ENCODE peak calls at places on chromosomes 2 and 18, in eight cellular contexts. H is A549, Q is thoracic aorta, G is pancreas, J is WTC11, R is heart right ventricle, E is upper lobe of right lung, D is A673. F is an unnamed sample.

GRCh38 chr2:191298306-191298705 is 53.1 kb downstream of the MYO1B start:
- DNase-seq in H (no peak), Q (no peak), G (no peak), J (no peak), R (no peak), E (no peak), D (no peak), F (no peak)

GRCh38 chr2:123262856-123263255 is 762.2 kb upstream of the CNTNAP5 start:
- DNase-seq in H (no peak), Q (no peak), G (no peak), J (no peak), R (no peak), E (no peak), D (no peak), F (no peak)

GRCh38 chr18:49751427-49752094 is 61.8 kb downstream of the ACAA2 start:
- DNase-seq in H (no peak), Q (no peak), G (no peak), J (no peak), R (no peak), E (peak; percentile 35), D (no peak), F (no peak)

GRCh38 chr2:133338224-133338623 is 230.0 kb downstream of the NCKAP5 start:
- DNase-seq in H (no peak), Q (no peak), G (no peak), J (no peak), R (no peak), E (no peak), D (no peak), F (no peak)

GRCh38 chr18:43193336-43193735 is 77.9 kb upstream of the RIT2 start:
- DNase-seq in H (no peak), Q (no peak), G (no peak), J (no peak), R (no peak), E (no peak), D (no peak), F (no peak)

GRCh38 chr2:163604941-163605555 is 130.8 kb downstream of the FIGN start:
- DNase-seq in H (no peak), Q (no peak), G (no peak), J (no peak), R (no peak), E (no peak), D (no peak), F (peak; percentile 38)

GRCh38 chr2:191230174-191230573 is 15.0 kb upstream of the MYO1B start:
- DNase-seq in H (no peak), Q (no peak), G (no peak), J (no peak), R (no peak), E (no peak), D (peak; percentile 48), F (peak; percentile 56)

GRCh38 chr2:161384864-161385263 is 31.2 kb upstream of the TBR1 start:
- DNase-seq in H (no peak), Q (no peak), G (no peak), J (no peak), R (no peak), E (no peak), D (no peak), F (no peak)

GRCh38 chr18:46546111-46546640 is 110.8 kb downstream of the LOXHD1 start:
- DNase-seq in H (no peak), Q (no peak), G (no peak), J (no peak), R (no peak), E (no peak), D (no peak), F (no peak)

GRCh38 chr2:165698621-165698946 is 95.5 kb downstream of the GALNT3 start:
- DNase-seq in H (peak; percentile 2), Q (no peak), G (no peak), J (peak; percentile 37), R (peak; percentile 24), E (no peak), D (peak; percentile 85), F (peak; percentile 68)

GRCh38 chr18:60044290-60045006 is 144.7 kb downstream of the PMAIP1 start:
- DNase-seq in H (peak; percentile 17), Q (no peak), G (no peak), J (no peak), R (no peak), E (no peak), D (peak; percentile 51), F (peak; percentile 29)

GRCh38 chr2:223894009-223894408 is 51.1 kb downstream of the WDFY1 start:
- DNase-seq in H (no peak), Q (no peak), G (no peak), J (no peak), R (no peak), E (no peak), D (no peak), F (no peak)

GRCh38 chr2:188975497-188976102 is 1.4 kb downstream of the COL3A1 start:
- DNase-seq in H (no peak), Q (peak; percentile 25), G (no peak), J (no peak), R (peak; percentile 70), E (no peak), D (peak; percentile 84), F (no peak)

GRCh38 chr18:34330308-34330707 is 105.6 kb upstream of the NOL4 start:
- DNase-seq in H (no peak), Q (no peak), G (no peak), J (no peak), R (no peak), E (no peak), D (peak; percentile 71), F (no peak)

GRCh38 chr2:207225773-207226172 is 60.0 kb upstream of the KLF7 start:
- DNase-seq in H (no peak), Q (no peak), G (no peak), J (no peak), R (no peak), E (no peak), D (no peak), F (no peak)

GRCh38 chr18:48814490-48815181 is 136.1 kb downstream of the SMAD7 start:
- DNase-seq in H (no peak), Q (no peak), G (peak; percentile 5), J (no peak), R (no peak), E (peak; percentile 29), D (no peak), F (no peak)

GRCh38 chr2:10527585-10527984 is 79.5 kb upstream of the ODC1 start:
- DNase-seq in H (no peak), Q (no peak), G (no peak), J (no peak), R (no peak), E (no peak), D (no peak), F (no peak)

GRCh38 chr2:25354116-25354515 is 12.4 kb upstream of the DNMT3A start:
- DNase-seq in H (no peak), Q (no peak), G (no peak), J (no peak), R (no peak), E (no peak), D (no peak), F (no peak)

GRCh38 chr2:73937103-73937885 is 10.6 kb downstream of the DGUOK start:
- DNase-seq in H (no peak), Q (no peak), G (no peak), J (no peak), R (no peak), E (no peak), D (no peak), F (no peak)

GRCh38 chr18:70335892-70336726 is 47.3 kb downstream of the SOCS6 start:
- DNase-seq in H (no peak), Q (no peak), G (no peak), J (no peak), R (no peak), E (no peak), D (no peak), F (peak; percentile 71)

GRCh38 chr18:32879497-32879896 is 106.7 kb upstream of the KLHL14 start:
- DNase-seq in H (no peak), Q (no peak), G (no peak), J (no peak), R (no peak), E (no peak), D (no peak), F (no peak)

GRCh38 chr2:102368461-102369109 is 13.0 kb downstream of the IL18R1 start:
- DNase-seq in H (no peak), Q (no peak), G (no peak), J (no peak), R (no peak), E (no peak), D (no peak), F (no peak)

GRCh38 chr2:201171259-201171814 is 11.6 kb upstream of the CASP10 start:
- DNase-seq in H (no peak), Q (no peak), G (no peak), J (no peak), R (no peak), E (no peak), D (no peak), F (no peak)

GRCh38 chr2:6994569-6994968 is 77.4 kb downstream of the RNF144A start:
- DNase-seq in H (no peak), Q (no peak), G (no peak), J (no peak), R (no peak), E (no peak), D (no peak), F (no peak)

GRCh38 chr2:113050921-113051895 is 1.5 kb downstream of the IL36B start:
- DNase-seq in H (no peak), Q (no peak), G (no peak), J (no peak), R (no peak), E (no peak), D (no peak), F (no peak)
- TF ChIP-seq CTCF in H (no peak), Q (no peak), G (no peak), J (no peak), R (no peak), E (no peak), D (no peak), F (peak; percentile 15)

DNA sequence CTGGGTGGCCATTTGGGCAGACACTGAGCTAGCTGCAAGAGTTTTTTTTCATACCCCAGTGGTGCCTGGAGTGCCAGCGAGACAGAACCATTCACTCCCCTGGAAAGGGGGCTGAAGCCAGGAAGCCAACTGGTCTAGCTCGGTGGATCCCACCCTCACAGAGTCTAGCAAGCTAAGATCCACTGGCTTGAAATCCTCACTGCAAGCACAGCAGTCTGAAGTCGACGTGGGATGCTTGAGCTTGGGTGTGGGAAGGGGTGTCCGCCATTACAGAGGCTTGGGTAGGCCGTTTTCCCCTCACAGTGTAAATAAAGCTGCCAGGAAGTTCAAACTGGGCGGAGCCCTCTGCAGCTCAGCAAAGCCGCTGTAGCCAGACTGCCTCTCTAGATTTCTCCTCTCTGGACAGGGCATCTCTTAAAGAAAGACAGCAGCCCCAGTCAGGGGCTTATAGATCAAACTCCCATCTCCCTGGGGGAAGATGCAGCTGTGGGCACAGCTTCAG is 69.6 kb upstream of the WDSUB1 start:
- DNase-seq in H (no peak), Q (no peak), G (no peak), J (no peak), R (no peak), E (no peak), D (no peak), F (no peak)
- TF ChIP-seq CTCF in H (no peak), Q (no peak), G (no peak), J (no peak), R (no peak), E (no peak), D (no peak), F (no peak)

GRCh38 chr2:214311031-214311533 is 99.8 kb upstream of the VWC2L start:
- DNase-seq in H (no peak), Q (no peak), G (no peak), J (peak; percentile 42), R (no peak), E (no peak), D (peak; percentile 11), F (peak; percentile 8)
- TF ChIP-seq CTCF in H (no peak), Q (no peak), G (no peak), J (peak; percentile 39), R (no peak), E (no peak), D (peak; percentile 26), F (no peak)

GRCh38 chr2:239267411-239267941 is 133.3 kb downstream of the HDAC4 start:
- DNase-seq in H (no peak), Q (no peak), G (peak; percentile 71), J (no peak), R (peak; percentile 62), E (peak; percentile 87), D (peak; percentile 94), F (peak; percentile 91)
- TF ChIP-seq CTCF in H (no peak), Q (no peak), G (no peak), J (no peak), R (no peak), E (peak; percentile 49), D (peak; percentile 61), F (peak; percentile 35)

F was measured in MCF 10A.